ENCODE peak calls at places on chromosome 3, in six cellular contexts. S is effector memory CD4-positive, alpha-beta T cell; L is epithelial cell of esophagus; C is MCF 10A; N is amniotic stem cell; W is stimulated activated CD4-positive, alpha-beta T cell treated with anti-CD3 and anti-CD28 coated beads, Interleukin-2, amount 100 ng/mL, for 48 hours. I is an unnamed sample.

GRCh38 chr3:121482651-121483050 is 63.1 kb downstream of the POLQ start:
- DNase-seq in S (no peak), L (peak), C (peak), N (no peak), W (no peak), I (peak)

GRCh38 chr3:71580636-71581215 is 2.8 kb downstream of the FOXP1 start:
- DNase-seq in S (no peak), L (peak), C (peak), N (no peak), W (no peak), I (no peak)

GRCh38 chr3:73419179-73419803 is 205.4 kb downstream of the PDZRN3 start:
- DNase-seq in S (no peak), L (peak), C (no peak), N (peak), W (no peak), I (no peak)

GRCh38 chr3:129831503-129831902 is 62.0 kb downstream of the TMCC1 start:
- DNase-seq in S (no peak), L (no peak), C (no peak), N (no peak), W (no peak), I (no peak)

GRCh38 chr3:142445816-142446254 is 2.0 kb downstream of the XRN1 start:
- DNase-seq in S (no peak), L (peak), C (peak), N (no peak), W (no peak), I (no peak)

GRCh38 chr3:139694542-139694941 is 16.8 kb upstream of the NMNAT3 start:
- DNase-seq in S (no peak), L (no peak), C (no peak), N (no peak), W (no peak), I (no peak)

GRCh38 chr3:156175570-156175969 is 55.2 kb downstream of the KCNAB1 start:
- DNase-seq in S (no peak), L (no peak), C (peak), N (no peak), W (no peak), I (no peak)

GRCh38 chr3:15581471-15582394 is 19.6 kb downstream of the HACL1 start:
- DNase-seq in S (no peak), L (no peak), C (no peak), N (no peak), W (no peak), I (no peak)

GRCh38 chr3:11556851-11557644 is 86.7 kb downstream of the VGLL4 start:
- DNase-seq in S (no peak), L (no peak), C (no peak), N (no peak), W (no peak), I (peak)

GRCh38 chr3:155202626-155203025 is 90.9 kb downstream of the STRIT1 start:
- DNase-seq in S (no peak), L (no peak), C (peak), N (no peak), W (no peak), I (peak)

GRCh38 chr3:99634881-99635280 is 3.5 kb upstream of the COL8A1 start:
- DNase-seq in S (no peak), L (no peak), C (no peak), N (no peak), W (no peak), I (no peak)

GRCh38 chr3:113825090-113825489 is 13.5 kb upstream of the GRAMD1C start:
- DNase-seq in S (no peak), L (peak), C (peak), N (no peak), W (no peak), I (no peak)

GRCh38 chr3:156305672-156306071 is 185.3 kb downstream of the KCNAB1 start:
- DNase-seq in S (no peak), L (no peak), C (no peak), N (no peak), W (no peak), I (no peak)

GRCh38 chr3:51955175-51955892 is at the start of gene GPR62:
- DNase-seq in S (no peak), L (no peak), C (no peak), N (no peak), W (no peak), I (no peak)

GRCh38 chr3:179544981-179545645 is 17.6 kb upstream of the ACTL6A start:
- DNase-seq in S (no peak), L (peak), C (peak), N (no peak), W (no peak), I (peak)

GRCh38 chr3:70832035-70832795 is 519.8 kb upstream of the MDFIC2 start:
- DNase-seq in S (no peak), L (peak), C (peak), N (no peak), W (no peak), I (peak)

GRCh38 chr3:155080692-155081091 is 573 bp downstream of the MME start:
- DNase-seq in S (no peak), L (no peak), C (no peak), N (no peak), W (no peak), I (no peak)

GRCh38 chr3:43627360-43627759 is 5.5 kb upstream of the ANO10 start:
- DNase-seq in S (no peak), L (no peak), C (no peak), N (no peak), W (no peak), I (no peak)